ENCODE peak calls at places on chromosomes 7 and 10, in six cellular contexts. Y is skeletal muscle cell, L is dorsolateral prefrontal cortex, R is left ventricle myocardium superior, D is neural crest cell, X is esophagus muscularis mucosa. A is an unnamed sample.

GRCh38 chr7:40899151-40899550 is 764.3 kb downstream of the SUGCT start:
- DNase-seq in Y (no peak), D (no peak), L (no peak), R (no peak), X (no peak), A (no peak)

GRCh38 chr10:17527530-17528146 is 73.2 kb upstream of the ST8SIA6 start:
- DNase-seq in Y (peak; percentile 73), R (no peak), L (no peak), X (no peak), D (no peak), A (no peak)

GRCh38 chr7:144782883-144783282 is 53.0 kb downstream of the TPK1 start:
- DNase-seq in D (no peak), R (no peak), Y (no peak), L (no peak), X (no peak), A (no peak)

GRCh38 chr7:124318716-124319115 is 285.8 kb upstream of the TMEM229A start:
- DNase-seq in R (no peak), X (no peak), L (no peak), Y (no peak), D (no peak), A (no peak)

GRCh38 chr7:131869186-131869862 is 312.9 kb upstream of the PODXL start:
- DNase-seq in L (no peak), X (no peak), R (no peak), Y (no peak), D (no peak), A (no peak)

GRCh38 chr10:93993782-93994668 is at the start of gene PLCE1:
- DNase-seq in D (peak; percentile 49), R (peak; percentile 76), X (no peak), Y (no peak), L (peak; percentile 58), A (peak; percentile 89)

GRCh38 chr7:80883188-80884025 is 35.4 kb downstream of the SEMA3C start:
- DNase-seq in X (no peak), L (no peak), R (no peak), Y (peak; percentile 98), D (no peak), A (peak; percentile 64)

GRCh38 chr10:112792487-112793196 is 157.4 kb upstream of the TCF7L2 start:
- DNase-seq in Y (peak; percentile 76), X (no peak), R (peak; percentile 61), L (peak; percentile 49), D (no peak), A (no peak)

GRCh38 chr10:11011966-11012365 is 5.7 kb upstream of the CELF2 start:
- DNase-seq in D (no peak), X (no peak), R (no peak), L (no peak), Y (no peak), A (no peak)

GRCh38 chr10:1120761-1121160 is 64.6 kb downstream of the WDR37 start:
- DNase-seq in D (no peak), Y (no peak), L (peak; percentile 56), X (no peak), R (no peak), A (no peak)

GRCh38 chr10:5561704-5562645 is 37.2 kb downstream of the CALML3 start:
- DNase-seq in D (no peak), R (no peak), X (no peak), L (no peak), Y (no peak), A (no peak)

GRCh38 chr10:26703096-26703495 is 5.6 kb downstream of the PDSS1 start:
- DNase-seq in L (no peak), R (no peak), X (no peak), D (no peak), Y (no peak), A (no peak)

GRCh38 chr10:73911553-73912004 is 647 bp downstream of the PLAU start:
- DNase-seq in Y (no peak), R (no peak), L (peak; percentile 48), D (no peak), X (no peak), A (no peak)

GRCh38 chr7:107847168-107847835 is 43.7 kb upstream of the DLD start:
- DNase-seq in R (no peak), D (no peak), L (no peak), X (no peak), Y (no peak), A (no peak)

A was measured in hepatocyte.